ENCODE peak calls at places on chromosomes 11 and 22, in eight cellular contexts. One of them, this sample, is unnamed.

GRCh38 chr11:18705651-18706281 is 7.2 kb downstream of the TMEM86A start:
- DNase-seq in right cardiac atrium: peak
- DNase-seq in cardiac fibroblast: no peak
- DNase-seq in A549: no peak
- DNase-seq in colonic mucosa: peak
- DNase-seq in endodermal cell: no peak
- DNase-seq in naive thymus-derived CD4-positive, alpha-beta T cell: peak
- DNase-seq in HFF-Myc: no peak
- DNase-seq in this sample: no peak

GRCh38 chr11:78752528-78752927 is 177.9 kb upstream of the NARS2 start:
- DNase-seq in right cardiac atrium: no peak
- DNase-seq in cardiac fibroblast: no peak
- DNase-seq in A549: no peak
- DNase-seq in colonic mucosa: no peak
- DNase-seq in endodermal cell: no peak
- DNase-seq in naive thymus-derived CD4-positive, alpha-beta T cell: no peak
- DNase-seq in HFF-Myc: no peak
- DNase-seq in this sample: no peak

GRCh38 chr11:117668291-117668690 is 128.7 kb downstream of the DSCAML1 start:
- DNase-seq in right cardiac atrium: no peak
- DNase-seq in cardiac fibroblast: no peak
- DNase-seq in A549: no peak
- DNase-seq in colonic mucosa: no peak
- DNase-seq in endodermal cell: no peak
- DNase-seq in naive thymus-derived CD4-positive, alpha-beta T cell: no peak
- DNase-seq in HFF-Myc: no peak
- DNase-seq in this sample: no peak

GRCh38 chr11:118910309-118911112 is 15.2 kb downstream of the BCL9L start:
- DNase-seq in right cardiac atrium: peak
- DNase-seq in cardiac fibroblast: peak
- DNase-seq in A549: no peak
- DNase-seq in colonic mucosa: no peak
- DNase-seq in endodermal cell: peak
- DNase-seq in naive thymus-derived CD4-positive, alpha-beta T cell: peak
- DNase-seq in HFF-Myc: no peak
- DNase-seq in this sample: no peak

GRCh38 chr11:121004196-121004840 is 19.6 kb upstream of the TBCEL start:
- DNase-seq in right cardiac atrium: no peak
- DNase-seq in cardiac fibroblast: no peak
- DNase-seq in A549: no peak
- DNase-seq in colonic mucosa: no peak
- DNase-seq in endodermal cell: peak
- DNase-seq in naive thymus-derived CD4-positive, alpha-beta T cell: no peak
- DNase-seq in HFF-Myc: no peak
- DNase-seq in this sample: no peak

GRCh38 chr11:117949062-117949461 is 19.9 kb upstream of the TMPRSS13 start:
- DNase-seq in right cardiac atrium: no peak
- DNase-seq in cardiac fibroblast: no peak
- DNase-seq in A549: no peak
- DNase-seq in colonic mucosa: no peak
- DNase-seq in endodermal cell: no peak
- DNase-seq in naive thymus-derived CD4-positive, alpha-beta T cell: no peak
- DNase-seq in HFF-Myc: no peak
- DNase-seq in this sample: no peak

GRCh38 chr11:68750197-68750987 is 928 bp downstream of the TESMIN start:
- DNase-seq in right cardiac atrium: peak
- DNase-seq in cardiac fibroblast: no peak
- DNase-seq in A549: no peak
- DNase-seq in colonic mucosa: no peak
- DNase-seq in endodermal cell: peak
- DNase-seq in naive thymus-derived CD4-positive, alpha-beta T cell: peak
- DNase-seq in HFF-Myc: no peak
- DNase-seq in this sample: no peak

GRCh38 chr22:26887456-26887855 is 230.1 kb downstream of the MIAT start:
- DNase-seq in right cardiac atrium: no peak
- DNase-seq in cardiac fibroblast: peak
- DNase-seq in A549: no peak
- DNase-seq in colonic mucosa: no peak
- DNase-seq in endodermal cell: no peak
- DNase-seq in naive thymus-derived CD4-positive, alpha-beta T cell: no peak
- DNase-seq in HFF-Myc: peak
- DNase-seq in this sample: no peak

GRCh38 chr11:35083181-35084061 is 55.5 kb upstream of the CD44 start:
- DNase-seq in right cardiac atrium: peak
- DNase-seq in cardiac fibroblast: peak
- DNase-seq in A549: peak
- DNase-seq in colonic mucosa: peak
- DNase-seq in endodermal cell: peak
- DNase-seq in naive thymus-derived CD4-positive, alpha-beta T cell: peak
- DNase-seq in HFF-Myc: peak
- DNase-seq in this sample: no peak

GRCh38 chr22:28373841-28374240 is 305.8 kb downstream of the TTC28 start:
- DNase-seq in right cardiac atrium: no peak
- DNase-seq in cardiac fibroblast: peak
- DNase-seq in A549: no peak
- DNase-seq in colonic mucosa: no peak
- DNase-seq in endodermal cell: no peak
- DNase-seq in naive thymus-derived CD4-positive, alpha-beta T cell: no peak
- DNase-seq in HFF-Myc: no peak
- DNase-seq in this sample: no peak
- H3K4me3 ChIP-seq in right cardiac atrium: no peak
- H3K4me3 ChIP-seq in cardiac fibroblast: no peak
- H3K4me3 ChIP-seq in A549: no peak
- H3K4me3 ChIP-seq in colonic mucosa: no peak
- H3K4me3 ChIP-seq in endodermal cell: no peak
- H3K4me3 ChIP-seq in naive thymus-derived CD4-positive, alpha-beta T cell: no peak
- H3K4me3 ChIP-seq in HFF-Myc: no peak
- H3K4me3 ChIP-seq in this sample: no peak

DNA sequence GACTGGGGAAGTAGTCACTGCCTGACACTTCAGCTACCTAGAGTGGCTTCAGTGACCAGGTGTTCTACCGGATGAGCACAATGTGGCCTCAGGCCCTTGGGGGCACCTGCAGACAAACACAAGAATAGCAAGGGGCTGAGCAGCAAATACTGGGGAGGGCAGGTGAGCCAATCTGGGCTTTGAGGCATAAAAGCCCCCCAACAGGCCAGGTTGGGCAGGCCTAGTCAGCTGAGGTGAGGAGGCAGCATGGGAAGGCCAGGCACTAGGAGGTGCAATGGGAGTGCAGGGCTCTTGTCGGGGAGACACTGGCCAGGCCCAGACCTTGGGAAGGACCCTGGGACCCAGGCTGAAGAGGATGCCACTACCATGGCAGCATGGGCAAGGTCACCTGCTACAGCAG is 9.0 kb downstream of the UFD1 start:
- DNase-seq in right cardiac atrium: no peak
- DNase-seq in cardiac fibroblast: no peak
- DNase-seq in A549: no peak
- DNase-seq in colonic mucosa: no peak
- DNase-seq in endodermal cell: no peak
- DNase-seq in naive thymus-derived CD4-positive, alpha-beta T cell: no peak
- DNase-seq in HFF-Myc: no peak
- DNase-seq in this sample: no peak
- H3K4me3 ChIP-seq in right cardiac atrium: no peak
- H3K4me3 ChIP-seq in cardiac fibroblast: no peak
- H3K4me3 ChIP-seq in A549: no peak
- H3K4me3 ChIP-seq in colonic mucosa: no peak
- H3K4me3 ChIP-seq in endodermal cell: no peak
- H3K4me3 ChIP-seq in naive thymus-derived CD4-positive, alpha-beta T cell: no peak
- H3K4me3 ChIP-seq in HFF-Myc: no peak
- H3K4me3 ChIP-seq in this sample: no peak

GRCh38 chr22:48534395-48534958 is 1293.2 kb downstream of the BRD1 start:
- DNase-seq in right cardiac atrium: no peak
- DNase-seq in cardiac fibroblast: no peak
- DNase-seq in A549: no peak
- DNase-seq in colonic mucosa: no peak
- DNase-seq in endodermal cell: no peak
- DNase-seq in naive thymus-derived CD4-positive, alpha-beta T cell: no peak
- DNase-seq in HFF-Myc: no peak
- DNase-seq in this sample: no peak
- H3K4me3 ChIP-seq in right cardiac atrium: no peak
- H3K4me3 ChIP-seq in cardiac fibroblast: no peak
- H3K4me3 ChIP-seq in A549: no peak
- H3K4me3 ChIP-seq in colonic mucosa: no peak
- H3K4me3 ChIP-seq in endodermal cell: no peak
- H3K4me3 ChIP-seq in naive thymus-derived CD4-positive, alpha-beta T cell: no peak
- H3K4me3 ChIP-seq in HFF-Myc: no peak
- H3K4me3 ChIP-seq in this sample: no peak

GRCh38 chr11:1746956-1747752 is 3.2 kb downstream of the IFITM10 start:
- DNase-seq in right cardiac atrium: no peak
- DNase-seq in cardiac fibroblast: no peak
- DNase-seq in A549: no peak
- DNase-seq in colonic mucosa: no peak
- DNase-seq in endodermal cell: peak
- DNase-seq in naive thymus-derived CD4-positive, alpha-beta T cell: no peak
- DNase-seq in HFF-Myc: no peak
- DNase-seq in this sample: no peak
- H3K4me3 ChIP-seq in right cardiac atrium: no peak
- H3K4me3 ChIP-seq in cardiac fibroblast: no peak
- H3K4me3 ChIP-seq in A549: no peak
- H3K4me3 ChIP-seq in colonic mucosa: no peak
- H3K4me3 ChIP-seq in endodermal cell: no peak
- H3K4me3 ChIP-seq in naive thymus-derived CD4-positive, alpha-beta T cell: no peak
- H3K4me3 ChIP-seq in HFF-Myc: no peak
- H3K4me3 ChIP-seq in this sample: no peak

GRCh38 chr22:23402275-23403151 is 177.6 kb downstream of the IGLL1 start:
- DNase-seq in right cardiac atrium: peak
- DNase-seq in cardiac fibroblast: peak
- DNase-seq in A549: peak
- DNase-seq in colonic mucosa: peak
- DNase-seq in endodermal cell: peak
- DNase-seq in naive thymus-derived CD4-positive, alpha-beta T cell: peak
- DNase-seq in HFF-Myc: no peak
- DNase-seq in this sample: peak
- H3K4me3 ChIP-seq in right cardiac atrium: peak
- H3K4me3 ChIP-seq in cardiac fibroblast: no peak
- H3K4me3 ChIP-seq in A549: peak
- H3K4me3 ChIP-seq in colonic mucosa: peak
- H3K4me3 ChIP-seq in endodermal cell: peak
- H3K4me3 ChIP-seq in naive thymus-derived CD4-positive, alpha-beta T cell: no peak
- H3K4me3 ChIP-seq in HFF-Myc: no peak
- H3K4me3 ChIP-seq in this sample: peak

DNA sequence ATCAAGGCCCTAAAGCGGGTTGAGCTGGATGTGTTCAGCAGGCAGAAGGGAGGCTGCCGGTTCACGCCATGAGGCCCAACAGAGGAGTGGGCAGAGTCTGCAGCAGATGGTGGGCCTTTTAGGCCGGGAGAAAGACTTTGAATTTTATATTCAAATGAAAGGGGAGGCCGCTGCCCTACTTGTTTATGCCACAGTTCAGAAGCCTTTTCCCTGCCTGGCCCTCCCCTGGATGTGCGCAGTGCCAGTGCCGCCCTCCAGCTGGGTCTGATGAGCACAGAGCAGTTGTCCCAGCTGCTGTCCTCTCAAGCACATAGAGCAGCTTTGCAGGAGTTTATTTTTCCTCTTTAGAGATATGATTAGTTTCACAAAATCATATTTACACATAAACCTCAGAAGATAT is 46.8 kb upstream of the TTC12 start:
- DNase-seq in right cardiac atrium: no peak
- DNase-seq in cardiac fibroblast: no peak
- DNase-seq in A549: no peak
- DNase-seq in colonic mucosa: no peak
- DNase-seq in endodermal cell: no peak
- DNase-seq in naive thymus-derived CD4-positive, alpha-beta T cell: no peak
- DNase-seq in HFF-Myc: no peak
- DNase-seq in this sample: no peak
- H3K4me3 ChIP-seq in right cardiac atrium: no peak
- H3K4me3 ChIP-seq in cardiac fibroblast: no peak
- H3K4me3 ChIP-seq in A549: no peak
- H3K4me3 ChIP-seq in colonic mucosa: no peak
- H3K4me3 ChIP-seq in endodermal cell: no peak
- H3K4me3 ChIP-seq in naive thymus-derived CD4-positive, alpha-beta T cell: no peak
- H3K4me3 ChIP-seq in HFF-Myc: no peak
- H3K4me3 ChIP-seq in this sample: no peak

GRCh38 chr11:74460065-74460464 is 7.3 kb downstream of the KCNE3 start:
- DNase-seq in right cardiac atrium: no peak
- DNase-seq in cardiac fibroblast: no peak
- DNase-seq in A549: no peak
- DNase-seq in colonic mucosa: no peak
- DNase-seq in endodermal cell: no peak
- DNase-seq in naive thymus-derived CD4-positive, alpha-beta T cell: no peak
- DNase-seq in HFF-Myc: no peak
- DNase-seq in this sample: no peak

GRCh38 chr11:74462631-74463030 is 4.7 kb downstream of the KCNE3 start:
- DNase-seq in right cardiac atrium: no peak
- DNase-seq in cardiac fibroblast: no peak
- DNase-seq in A549: no peak
- DNase-seq in colonic mucosa: no peak
- DNase-seq in endodermal cell: peak
- DNase-seq in naive thymus-derived CD4-positive, alpha-beta T cell: no peak
- DNase-seq in HFF-Myc: no peak
- DNase-seq in this sample: no peak

GRCh38 chr11:74460481-74461154 is 6.7 kb downstream of the KCNE3 start:
- DNase-seq in right cardiac atrium: no peak
- DNase-seq in cardiac fibroblast: peak
- DNase-seq in A549: no peak
- DNase-seq in colonic mucosa: no peak
- DNase-seq in endodermal cell: no peak
- DNase-seq in naive thymus-derived CD4-positive, alpha-beta T cell: no peak
- DNase-seq in HFF-Myc: no peak
- DNase-seq in this sample: peak

GRCh38 chr11:74463216-74463615 is 4.1 kb downstream of the KCNE3 start:
- DNase-seq in right cardiac atrium: no peak
- DNase-seq in cardiac fibroblast: no peak
- DNase-seq in A549: no peak
- DNase-seq in colonic mucosa: no peak
- DNase-seq in endodermal cell: peak
- DNase-seq in naive thymus-derived CD4-positive, alpha-beta T cell: no peak
- DNase-seq in HFF-Myc: no peak
- DNase-seq in this sample: no peak

DNA sequence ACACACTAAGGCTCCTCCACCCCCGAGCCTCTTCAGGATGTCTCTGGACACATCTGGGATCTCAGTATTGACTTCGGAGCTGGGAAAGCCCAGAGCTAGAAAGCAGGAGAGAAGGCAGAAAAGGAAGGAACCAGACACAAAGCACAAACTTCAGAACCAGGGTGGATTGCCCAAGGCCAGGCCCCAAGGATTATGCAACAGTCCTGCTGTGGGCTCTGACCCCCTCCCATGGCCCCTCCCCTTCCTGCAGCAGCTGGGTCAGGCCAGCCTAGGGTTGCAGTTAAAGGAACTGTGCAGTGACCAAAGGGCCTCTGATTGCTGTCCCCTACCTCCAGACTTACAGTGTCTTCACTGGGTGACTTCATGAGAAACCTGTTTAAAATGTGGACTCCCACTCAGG is 5.3 kb downstream of the KCNE3 start:
- DNase-seq in right cardiac atrium: peak
- DNase-seq in cardiac fibroblast: peak
- DNase-seq in A549: no peak
- DNase-seq in colonic mucosa: peak
- DNase-seq in endodermal cell: peak
- DNase-seq in naive thymus-derived CD4-positive, alpha-beta T cell: no peak
- DNase-seq in HFF-Myc: no peak
- DNase-seq in this sample: no peak
- H3K4me3 ChIP-seq in right cardiac atrium: peak
- H3K4me3 ChIP-seq in cardiac fibroblast: peak
- H3K4me3 ChIP-seq in A549: no peak
- H3K4me3 ChIP-seq in colonic mucosa: no peak
- H3K4me3 ChIP-seq in endodermal cell: no peak
- H3K4me3 ChIP-seq in naive thymus-derived CD4-positive, alpha-beta T cell: no peak
- H3K4me3 ChIP-seq in HFF-Myc: no peak
- H3K4me3 ChIP-seq in this sample: no peak